ENCODE peak calls at places on chromosomes 4 and X, in ten cellular contexts. One of them, this sample, is unnamed.

GRCh38 chr4:95268819-95269565 is 279.8 kb downstream of the UNC5C start:
- DNase-seq in neural crest cell: no peak
- DNase-seq in omental fat pad: no peak
- DNase-seq in non-pigmented ciliary epithelial cell: no peak
- DNase-seq in hypothalamus: no peak
- DNase-seq in NCI-H82: no peak
- DNase-seq in adipocyte: no peak
- DNase-seq in endothelial cell: no peak
- DNase-seq in AG08395: no peak
- DNase-seq in HFFc6: no peak
- DNase-seq in this sample: no peak

GRCh38 chr4:189377576-189377975 is 563.1 kb upstream of the FRG1 start:
- DNase-seq in AG08395: no peak
- DNase-seq in omental fat pad: no peak
- DNase-seq in NCI-H82: no peak
- DNase-seq in adipocyte: no peak
- DNase-seq in HFFc6: no peak
- DNase-seq in non-pigmented ciliary epithelial cell: no peak
- DNase-seq in endothelial cell: no peak
- DNase-seq in hypothalamus: no peak
- DNase-seq in neural crest cell: no peak
- DNase-seq in this sample: no peak

GRCh38 chrX:66728818-66729271 is 90.0 kb upstream of the EDA2R start:
- DNase-seq in adipocyte: peak
- DNase-seq in hypothalamus: peak
- DNase-seq in omental fat pad: no peak
- DNase-seq in non-pigmented ciliary epithelial cell: no peak
- DNase-seq in endothelial cell: peak
- DNase-seq in HFFc6: peak
- DNase-seq in neural crest cell: peak
- DNase-seq in AG08395: peak
- DNase-seq in NCI-H82: peak
- DNase-seq in this sample: peak

GRCh38 chr4:174764105-174764729 is 64.8 kb downstream of the GLRA3 start:
- DNase-seq in non-pigmented ciliary epithelial cell: peak
- DNase-seq in HFFc6: peak
- DNase-seq in adipocyte: peak
- DNase-seq in neural crest cell: no peak
- DNase-seq in NCI-H82: peak
- DNase-seq in hypothalamus: no peak
- DNase-seq in AG08395: peak
- DNase-seq in omental fat pad: no peak
- DNase-seq in endothelial cell: no peak
- DNase-seq in this sample: peak

GRCh38 chr4:150038335-150039076 is 39.7 kb upstream of the DCLK2 start:
- DNase-seq in non-pigmented ciliary epithelial cell: no peak
- DNase-seq in NCI-H82: no peak
- DNase-seq in hypothalamus: no peak
- DNase-seq in adipocyte: no peak
- DNase-seq in AG08395: no peak
- DNase-seq in endothelial cell: no peak
- DNase-seq in neural crest cell: no peak
- DNase-seq in HFFc6: no peak
- DNase-seq in omental fat pad: no peak
- DNase-seq in this sample: no peak

GRCh38 chrX:150773634-150774033 is 80.4 kb downstream of the MTMR1 start:
- DNase-seq in non-pigmented ciliary epithelial cell: no peak
- DNase-seq in neural crest cell: no peak
- DNase-seq in HFFc6: no peak
- DNase-seq in endothelial cell: no peak
- DNase-seq in AG08395: no peak
- DNase-seq in NCI-H82: no peak
- DNase-seq in omental fat pad: no peak
- DNase-seq in hypothalamus: no peak
- DNase-seq in adipocyte: no peak
- DNase-seq in this sample: no peak

GRCh38 chrX:151828434-151829080 is 84.1 kb upstream of the MAGEA4 start:
- DNase-seq in hypothalamus: no peak
- DNase-seq in omental fat pad: no peak
- DNase-seq in non-pigmented ciliary epithelial cell: no peak
- DNase-seq in AG08395: no peak
- DNase-seq in neural crest cell: no peak
- DNase-seq in NCI-H82: no peak
- DNase-seq in HFFc6: no peak
- DNase-seq in adipocyte: peak
- DNase-seq in endothelial cell: no peak
- DNase-seq in this sample: no peak

GRCh38 chrX:134537179-134537945 is 77.4 kb downstream of the HPRT1 start:
- DNase-seq in HFFc6: peak
- DNase-seq in endothelial cell: no peak
- DNase-seq in AG08395: peak
- DNase-seq in neural crest cell: no peak
- DNase-seq in hypothalamus: no peak
- DNase-seq in adipocyte: no peak
- DNase-seq in NCI-H82: no peak
- DNase-seq in non-pigmented ciliary epithelial cell: no peak
- DNase-seq in omental fat pad: no peak
- DNase-seq in this sample: no peak

GRCh38 chrX:97389761-97390192 is 506.1 kb downstream of the RPA4 start:
- DNase-seq in HFFc6: peak
- DNase-seq in omental fat pad: no peak
- DNase-seq in hypothalamus: no peak
- DNase-seq in adipocyte: peak
- DNase-seq in neural crest cell: no peak
- DNase-seq in non-pigmented ciliary epithelial cell: peak
- DNase-seq in endothelial cell: no peak
- DNase-seq in NCI-H82: no peak
- DNase-seq in AG08395: peak
- DNase-seq in this sample: no peak

GRCh38 chr4:159398236-159398638 is 295.4 kb downstream of the RAPGEF2 start:
- DNase-seq in neural crest cell: no peak
- DNase-seq in NCI-H82: no peak
- DNase-seq in omental fat pad: no peak
- DNase-seq in endothelial cell: no peak
- DNase-seq in AG08395: no peak
- DNase-seq in HFFc6: no peak
- DNase-seq in hypothalamus: no peak
- DNase-seq in adipocyte: no peak
- DNase-seq in non-pigmented ciliary epithelial cell: no peak
- DNase-seq in this sample: no peak

GRCh38 chrX:16123222-16123786 is at the start of gene GRPR:
- DNase-seq in omental fat pad: peak
- DNase-seq in neural crest cell: peak
- DNase-seq in AG08395: peak
- DNase-seq in hypothalamus: peak
- DNase-seq in adipocyte: peak
- DNase-seq in HFFc6: peak
- DNase-seq in NCI-H82: peak
- DNase-seq in endothelial cell: peak
- DNase-seq in non-pigmented ciliary epithelial cell: peak
- DNase-seq in this sample: peak

GRCh38 chr4:108702960-108703359 is 52.6 kb downstream of the OSTC start:
- DNase-seq in NCI-H82: no peak
- DNase-seq in endothelial cell: no peak
- DNase-seq in adipocyte: peak
- DNase-seq in HFFc6: no peak
- DNase-seq in AG08395: peak
- DNase-seq in hypothalamus: no peak
- DNase-seq in neural crest cell: no peak
- DNase-seq in omental fat pad: no peak
- DNase-seq in non-pigmented ciliary epithelial cell: no peak
- DNase-seq in this sample: no peak

GRCh38 chrX:154138857-154139256 is 5.2 kb upstream of the OPN1LW start:
- DNase-seq in hypothalamus: no peak
- DNase-seq in neural crest cell: no peak
- DNase-seq in NCI-H82: no peak
- DNase-seq in omental fat pad: no peak
- DNase-seq in endothelial cell: no peak
- DNase-seq in AG08395: no peak
- DNase-seq in adipocyte: no peak
- DNase-seq in non-pigmented ciliary epithelial cell: no peak
- DNase-seq in HFFc6: no peak
- DNase-seq in this sample: no peak

GRCh38 chr4:154620111-154620510 is 7.7 kb upstream of the FGG start:
- DNase-seq in adipocyte: no peak
- DNase-seq in HFFc6: no peak
- DNase-seq in NCI-H82: no peak
- DNase-seq in hypothalamus: no peak
- DNase-seq in AG08395: no peak
- DNase-seq in omental fat pad: no peak
- DNase-seq in non-pigmented ciliary epithelial cell: no peak
- DNase-seq in endothelial cell: no peak
- DNase-seq in neural crest cell: no peak
- DNase-seq in this sample: no peak

GRCh38 chr4:119118397-119118796 is 17.2 kb upstream of the MYOZ2 start:
- DNase-seq in endothelial cell: no peak
- DNase-seq in hypothalamus: no peak
- DNase-seq in adipocyte: no peak
- DNase-seq in non-pigmented ciliary epithelial cell: peak
- DNase-seq in neural crest cell: no peak
- DNase-seq in NCI-H82: no peak
- DNase-seq in omental fat pad: no peak
- DNase-seq in AG08395: no peak
- DNase-seq in HFFc6: no peak
- DNase-seq in this sample: no peak

GRCh38 chr4:118740869-118741268 is 55.7 kb downstream of the METTL14 start:
- DNase-seq in omental fat pad: no peak
- DNase-seq in adipocyte: peak
- DNase-seq in NCI-H82: peak
- DNase-seq in non-pigmented ciliary epithelial cell: no peak
- DNase-seq in hypothalamus: no peak
- DNase-seq in neural crest cell: no peak
- DNase-seq in AG08395: no peak
- DNase-seq in endothelial cell: no peak
- DNase-seq in HFFc6: peak
- DNase-seq in this sample: no peak

GRCh38 chr4:57098945-57099344 is 11.2 kb downstream of the IGFBP7 start:
- DNase-seq in neural crest cell: no peak
- DNase-seq in NCI-H82: no peak
- DNase-seq in AG08395: peak
- DNase-seq in non-pigmented ciliary epithelial cell: peak
- DNase-seq in endothelial cell: no peak
- DNase-seq in adipocyte: peak
- DNase-seq in omental fat pad: no peak
- DNase-seq in HFFc6: peak
- DNase-seq in hypothalamus: no peak
- DNase-seq in this sample: no peak

GRCh38 chr4:7571736-7572135 is 137.0 kb upstream of the PSAPL1 start:
- DNase-seq in HFFc6: no peak
- DNase-seq in non-pigmented ciliary epithelial cell: no peak
- DNase-seq in endothelial cell: no peak
- DNase-seq in omental fat pad: no peak
- DNase-seq in hypothalamus: no peak
- DNase-seq in neural crest cell: no peak
- DNase-seq in AG08395: no peak
- DNase-seq in adipocyte: no peak
- DNase-seq in NCI-H82: no peak
- DNase-seq in this sample: no peak

GRCh38 chrX:110060317-110060716 is 57.4 kb downstream of the TMEM164 start:
- DNase-seq in hypothalamus: no peak
- DNase-seq in NCI-H82: no peak
- DNase-seq in HFFc6: no peak
- DNase-seq in omental fat pad: no peak
- DNase-seq in neural crest cell: no peak
- DNase-seq in adipocyte: no peak
- DNase-seq in endothelial cell: no peak
- DNase-seq in AG08395: no peak
- DNase-seq in non-pigmented ciliary epithelial cell: no peak
- DNase-seq in this sample: no peak

GRCh38 chr4:663438-664428 is 10.3 kb downstream of the ATP5ME start:
- DNase-seq in adipocyte: no peak
- DNase-seq in hypothalamus: peak
- DNase-seq in HFFc6: no peak
- DNase-seq in endothelial cell: peak
- DNase-seq in omental fat pad: no peak
- DNase-seq in neural crest cell: no peak
- DNase-seq in AG08395: no peak
- DNase-seq in NCI-H82: peak
- DNase-seq in non-pigmented ciliary epithelial cell: no peak
- DNase-seq in this sample: no peak

GRCh38 chr4:42579903-42580302 is 77.0 kb downstream of the ATP8A1 start:
- DNase-seq in AG08395: no peak
- DNase-seq in non-pigmented ciliary epithelial cell: no peak
- DNase-seq in NCI-H82: no peak
- DNase-seq in neural crest cell: no peak
- DNase-seq in adipocyte: no peak
- DNase-seq in HFFc6: no peak
- DNase-seq in hypothalamus: no peak
- DNase-seq in endothelial cell: no peak
- DNase-seq in omental fat pad: no peak
- DNase-seq in this sample: no peak

GRCh38 chr4:137961051-137961438 is 281.1 kb downstream of the SLC7A11 start:
- DNase-seq in NCI-H82: no peak
- DNase-seq in omental fat pad: peak
- DNase-seq in HFFc6: peak
- DNase-seq in adipocyte: peak
- DNase-seq in neural crest cell: no peak
- DNase-seq in endothelial cell: no peak
- DNase-seq in non-pigmented ciliary epithelial cell: peak
- DNase-seq in hypothalamus: no peak
- DNase-seq in AG08395: peak
- DNase-seq in this sample: no peak

GRCh38 chr4:70197842-70198241 is 2.3 kb downstream of the ODAM start:
- DNase-seq in neural crest cell: no peak
- DNase-seq in NCI-H82: no peak
- DNase-seq in non-pigmented ciliary epithelial cell: no peak
- DNase-seq in adipocyte: peak
- DNase-seq in HFFc6: no peak
- DNase-seq in AG08395: no peak
- DNase-seq in omental fat pad: no peak
- DNase-seq in endothelial cell: no peak
- DNase-seq in hypothalamus: no peak
- DNase-seq in this sample: no peak